ENCODE peak calls at places on chromosome 17, in four cellular contexts. One of them, this sample, is unnamed. For H3K4me1, the result is how much of the 10 kb centered on the place peaks cover.

GRCh38 chr17:13888043-13888442 is 181.3 kb upstream of the COX10 start:
- DNase-seq in left ventricle myocardium inferior: peak
- DNase-seq in CD8-positive, alpha-beta T cell: no peak
- DNase-seq in colonic mucosa: no peak
- DNase-seq in this sample: no peak

GRCh38 chr17:35082073-35082657 is 18.7 kb upstream of the RFFL start:
- DNase-seq in CD8-positive, alpha-beta T cell: no peak
- DNase-seq in left ventricle myocardium inferior: no peak
- DNase-seq in colonic mucosa: no peak
- DNase-seq in this sample: no peak

GRCh38 chr17:77400445-77400870 is 259.7 kb downstream of the SEC14L1 start:
- DNase-seq in left ventricle myocardium inferior: peak
- DNase-seq in colonic mucosa: no peak
- DNase-seq in CD8-positive, alpha-beta T cell: peak
- DNase-seq in this sample: no peak

GRCh38 chr17:68709461-68709860 is 108.3 kb upstream of the FAM20A start:
- DNase-seq in colonic mucosa: no peak
- DNase-seq in CD8-positive, alpha-beta T cell: no peak
- DNase-seq in left ventricle myocardium inferior: no peak
- DNase-seq in this sample: no peak

GRCh38 chr17:79859676-79860615 is 20.7 kb upstream of the CBX4 start:
- DNase-seq in colonic mucosa: no peak
- DNase-seq in left ventricle myocardium inferior: no peak
- DNase-seq in CD8-positive, alpha-beta T cell: no peak
- DNase-seq in this sample: peak

GRCh38 chr17:53749178-53749577 is 73.5 kb upstream of the KIF2B start:
- DNase-seq in left ventricle myocardium inferior: no peak
- DNase-seq in CD8-positive, alpha-beta T cell: no peak
- DNase-seq in colonic mucosa: no peak
- DNase-seq in this sample: no peak

GRCh38 chr17:58402047-58402446 is 15.3 kb downstream of the RNF43 start:
- DNase-seq in colonic mucosa: no peak
- DNase-seq in left ventricle myocardium inferior: no peak
- DNase-seq in CD8-positive, alpha-beta T cell: no peak
- DNase-seq in this sample: no peak

GRCh38 chr17:32742686-32743538 is 134.0 kb downstream of the MYO1D start:
- DNase-seq in left ventricle myocardium inferior: no peak
- DNase-seq in colonic mucosa: no peak
- DNase-seq in CD8-positive, alpha-beta T cell: no peak
- DNase-seq in this sample: no peak

GRCh38 chr17:83176956-83177583 is 97.7 kb downstream of the METRNL start:
- DNase-seq in colonic mucosa: peak
- DNase-seq in left ventricle myocardium inferior: no peak
- DNase-seq in CD8-positive, alpha-beta T cell: no peak
- DNase-seq in this sample: no peak

GRCh38 chr17:31002047-31002446 is 31.2 kb downstream of the RNF135 start:
- DNase-seq in colonic mucosa: peak
- DNase-seq in CD8-positive, alpha-beta T cell: no peak
- DNase-seq in left ventricle myocardium inferior: no peak
- DNase-seq in this sample: no peak

GRCh38 chr17:80365001-80365965 is 49.7 kb upstream of the ENDOV start:
- DNase-seq in CD8-positive, alpha-beta T cell: no peak
- DNase-seq in colonic mucosa: no peak
- DNase-seq in left ventricle myocardium inferior: no peak
- DNase-seq in this sample: peak

GRCh38 chr17:2183346-2183745 is 120.2 kb downstream of the SMG6 start:
- DNase-seq in CD8-positive, alpha-beta T cell: no peak
- DNase-seq in left ventricle myocardium inferior: no peak
- DNase-seq in colonic mucosa: no peak
- DNase-seq in this sample: no peak

GRCh38 chr17:74807925-74808324 is 31.8 kb upstream of the NAT9 start:
- DNase-seq in colonic mucosa: no peak
- DNase-seq in left ventricle myocardium inferior: no peak
- DNase-seq in CD8-positive, alpha-beta T cell: no peak
- DNase-seq in this sample: no peak

GRCh38 chr17:48973806-48974205 is 5.4 kb upstream of the GIP start:
- DNase-seq in CD8-positive, alpha-beta T cell: no peak
- DNase-seq in left ventricle myocardium inferior: no peak
- DNase-seq in colonic mucosa: no peak
- DNase-seq in this sample: no peak

GRCh38 chr17:31248986-31249385 is 48.1 kb downstream of the OMG start:
- DNase-seq in left ventricle myocardium inferior: no peak
- DNase-seq in colonic mucosa: no peak
- DNase-seq in CD8-positive, alpha-beta T cell: no peak
- DNase-seq in this sample: no peak

GRCh38 chr17:38628441-38628840 is 22.7 kb upstream of the SRCIN1 start:
- DNase-seq in colonic mucosa: no peak
- DNase-seq in left ventricle myocardium inferior: no peak
- DNase-seq in CD8-positive, alpha-beta T cell: no peak
- DNase-seq in this sample: no peak

GRCh38 chr17:83100853-83101391 is 21.5 kb downstream of the METRNL start:
- DNase-seq in colonic mucosa: no peak
- DNase-seq in left ventricle myocardium inferior: no peak
- DNase-seq in CD8-positive, alpha-beta T cell: no peak
- DNase-seq in this sample: peak

GRCh38 chr17:57881783-57882291 is 32.0 kb upstream of the MRPS23 start:
- DNase-seq in left ventricle myocardium inferior: no peak
- DNase-seq in colonic mucosa: no peak
- DNase-seq in CD8-positive, alpha-beta T cell: no peak
- DNase-seq in this sample: no peak

GRCh38 chr17:40319651-40320550 is 10.9 kb downstream of the RARA start:
- DNase-seq in CD8-positive, alpha-beta T cell: peak
- DNase-seq in colonic mucosa: peak
- DNase-seq in left ventricle myocardium inferior: peak
- DNase-seq in this sample: no peak

DNA sequence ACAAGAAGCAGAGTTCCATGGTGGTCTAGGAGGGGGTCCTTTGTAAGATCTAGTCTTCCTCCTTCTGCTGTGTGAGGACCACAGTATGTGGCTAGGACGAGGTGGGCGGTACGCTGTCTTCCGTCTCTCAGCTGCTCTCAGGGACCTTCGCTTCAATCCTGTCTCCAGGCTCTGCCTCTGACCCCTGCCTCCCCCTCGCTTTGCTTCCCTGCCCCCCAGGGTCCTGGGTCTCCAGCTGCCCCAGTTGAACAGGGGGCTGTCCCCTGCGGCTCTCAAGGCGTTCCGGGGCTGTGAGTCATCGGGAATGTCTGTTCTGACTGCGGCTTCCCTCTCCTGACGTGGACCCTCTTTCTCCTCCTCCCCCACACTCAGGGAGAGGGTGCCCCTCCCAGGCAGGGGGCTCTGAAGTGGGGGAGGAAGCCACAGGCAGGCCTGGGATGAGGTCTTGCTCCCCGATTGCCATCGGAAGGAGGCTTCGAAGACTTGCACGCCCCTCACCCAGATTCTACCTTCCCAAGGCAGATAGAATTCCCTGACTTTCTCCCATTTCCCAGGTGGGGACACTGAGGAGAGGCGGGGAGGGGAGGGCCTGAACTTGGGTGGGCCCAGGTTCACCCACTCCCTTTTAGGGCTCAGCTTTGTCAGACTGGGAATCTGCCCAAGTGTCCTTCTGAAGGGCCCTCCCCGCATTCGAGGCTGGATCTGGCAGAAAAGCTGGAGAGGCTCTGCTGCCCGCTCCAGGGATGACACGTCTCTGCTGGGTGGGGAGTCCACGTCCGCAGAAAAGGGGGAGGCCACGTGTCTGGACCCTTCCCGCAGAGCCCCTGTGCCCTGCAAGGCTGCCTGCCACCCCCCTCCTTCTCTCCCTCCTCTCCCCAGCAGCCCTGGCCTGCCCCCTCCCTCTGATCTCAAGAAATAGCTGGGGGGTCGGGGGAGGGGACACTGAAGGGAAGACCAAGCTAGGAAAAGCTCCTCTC is 9.1 kb upstream of the COL1A1 start:
- DNase-seq in colonic mucosa: peak
- DNase-seq in CD8-positive, alpha-beta T cell: no peak
- DNase-seq in left ventricle myocardium inferior: peak
- DNase-seq in this sample: peak
- H3K4me1 ChIP-seq in colonic mucosa: under half
- H3K4me1 ChIP-seq in CD8-positive, alpha-beta T cell: under half
- H3K4me1 ChIP-seq in left ventricle myocardium inferior: half or more
- H3K4me1 ChIP-seq in this sample: under half

DNA sequence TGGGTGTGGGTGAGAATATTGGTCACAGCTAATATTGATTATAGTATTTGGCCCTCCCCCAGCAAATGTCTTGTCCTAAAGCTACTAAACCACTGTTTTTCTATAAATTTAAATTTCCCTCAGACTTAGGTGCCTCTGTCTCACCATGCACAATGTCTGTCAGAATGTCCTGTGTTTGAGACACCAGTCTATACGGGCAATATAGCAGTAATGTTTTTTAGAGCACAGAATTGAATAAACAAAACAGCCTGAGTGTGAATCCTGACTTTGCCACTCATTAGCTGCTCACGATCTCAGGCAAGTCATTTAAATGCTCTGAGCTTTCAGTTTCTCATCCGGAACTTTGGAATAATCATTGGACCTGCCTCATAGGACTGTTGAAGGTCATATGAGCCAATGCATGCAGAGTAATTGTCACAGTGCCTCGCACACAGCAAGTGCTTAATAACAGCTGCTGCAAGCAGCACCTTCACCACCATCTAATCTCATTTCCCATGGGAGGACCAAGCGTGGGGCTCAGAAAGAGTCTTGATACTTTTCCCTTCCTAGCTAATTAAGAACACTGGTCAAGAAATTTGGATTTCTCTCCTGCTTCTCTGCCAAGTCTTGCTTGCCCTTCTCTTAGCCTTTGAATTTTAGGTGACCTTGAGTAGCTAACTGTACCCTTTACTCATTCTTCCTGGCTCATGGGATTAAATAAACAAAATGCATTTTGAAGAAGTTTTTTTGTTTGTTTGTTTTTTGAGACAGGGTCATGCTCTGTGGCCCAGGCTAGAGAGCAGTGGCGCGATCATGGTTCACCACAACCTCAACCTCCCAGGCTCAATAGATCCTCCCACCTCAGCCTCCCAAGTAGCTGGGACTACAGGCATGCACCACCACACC is 9.9 kb downstream of the HLF start:
- DNase-seq in colonic mucosa: no peak
- DNase-seq in CD8-positive, alpha-beta T cell: no peak
- DNase-seq in left ventricle myocardium inferior: no peak
- DNase-seq in this sample: no peak
- H3K27ac ChIP-seq in colonic mucosa: no peak
- H3K27ac ChIP-seq in CD8-positive, alpha-beta T cell: no peak
- H3K27ac ChIP-seq in left ventricle myocardium inferior: peak
- H3K27ac ChIP-seq in this sample: peak

DNA sequence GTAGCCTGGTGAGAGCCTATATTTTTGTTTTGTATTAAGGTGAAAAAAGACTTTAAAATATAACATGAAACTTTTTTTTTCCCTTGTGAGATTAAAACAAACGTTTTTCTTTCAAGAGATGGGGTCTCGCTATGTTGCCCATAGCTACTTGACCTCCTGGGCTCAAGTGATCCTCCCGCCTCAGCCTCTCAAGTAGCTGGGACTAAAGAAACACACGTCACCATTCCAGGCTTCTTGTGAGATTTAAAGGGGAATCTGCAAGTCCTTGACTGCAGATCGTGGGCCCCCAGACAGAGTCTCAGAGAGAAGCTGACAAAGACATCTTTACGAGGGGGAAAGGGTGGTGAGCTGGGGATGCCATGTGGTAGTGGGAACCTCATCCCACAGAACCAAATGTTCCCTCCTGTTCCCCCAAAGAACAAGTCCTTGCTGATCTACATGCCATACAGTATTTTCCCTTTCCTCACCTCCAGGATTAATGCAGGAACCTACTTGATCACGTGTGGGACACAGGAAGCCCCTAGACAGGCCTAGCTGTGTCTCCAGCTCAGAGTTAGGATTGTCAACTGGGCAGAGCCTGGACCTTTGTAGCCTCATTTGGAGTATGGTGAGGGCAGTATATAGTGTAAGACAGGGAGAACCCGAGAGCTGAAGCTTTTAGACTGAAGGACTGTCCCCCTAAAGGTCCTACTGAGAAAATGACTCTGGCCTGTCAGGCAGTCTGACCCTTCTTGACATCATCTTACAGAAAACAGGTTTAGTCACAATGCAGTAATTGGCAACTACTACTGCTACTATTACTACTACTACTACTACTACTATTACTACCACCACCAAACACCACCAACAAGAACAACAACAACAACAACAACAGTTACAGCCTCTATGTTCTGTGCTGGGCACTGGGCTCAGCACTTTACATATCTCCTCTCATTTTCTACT is 4.1 kb downstream of the MAP3K14 start:
- DNase-seq in colonic mucosa: no peak
- DNase-seq in left ventricle myocardium inferior: no peak
- DNase-seq in CD8-positive, alpha-beta T cell: no peak
- DNase-seq in this sample: no peak
- H3K4me1 ChIP-seq in colonic mucosa: half or more
- H3K4me1 ChIP-seq in left ventricle myocardium inferior: half or more
- H3K4me1 ChIP-seq in CD8-positive, alpha-beta T cell: half or more
- H3K4me1 ChIP-seq in this sample: under half

GRCh38 chr17:29941334-29941733 is at the start of gene EFCAB5:
- DNase-seq in CD8-positive, alpha-beta T cell: no peak
- DNase-seq in colonic mucosa: no peak
- DNase-seq in left ventricle myocardium inferior: no peak
- DNase-seq in this sample: no peak
- H3K27ac ChIP-seq in CD8-positive, alpha-beta T cell: no peak
- H3K27ac ChIP-seq in colonic mucosa: no peak
- H3K27ac ChIP-seq in left ventricle myocardium inferior: no peak
- H3K27ac ChIP-seq in this sample: no peak